ENCODE peak calls at places on chromosomes 3 and 15, in ten cellular contexts. A is adrenal gland, L is GM10248, M is HL-60, Y is astrocyte of the cerebellum, O is cardiac fibroblast, P is IMR-90, W is stomach, S is uterus, J is cardiac muscle cell. K is an unnamed sample.

GRCh38 chr3:159263750-159264561 is 462.1 kb downstream of the MFSD1 start:
- DNase-seq in S (no peak), L (peak), Y (peak), O (peak), W (no peak), A (peak), P (peak), J (peak), M (no peak), K (peak)

GRCh38 chr3:190384241-190384863 is 3.6 kb upstream of the CLDN16 start:
- DNase-seq in P (peak), L (peak), Y (peak), A (peak), M (peak), J (peak), S (no peak), W (peak), O (peak), K (peak)

GRCh38 chr3:120160050-120160449 is 65.8 kb upstream of the GSK3B start:
- DNase-seq in P (peak), J (peak), A (no peak), Y (peak), M (peak), W (peak), L (no peak), S (no peak), O (peak), K (peak)

GRCh38 chr15:101115887-101116680 is 135.8 kb downstream of the CHSY1 start:
- DNase-seq in L (peak), P (peak), O (no peak), J (peak), W (no peak), M (no peak), S (peak), Y (peak), A (no peak), K (no peak)

GRCh38 chr3:30440880-30441279 is 165.5 kb upstream of the TGFBR2 start:
- DNase-seq in M (no peak), W (peak), J (peak), S (peak), P (no peak), A (no peak), Y (peak), L (no peak), O (peak), K (no peak)

GRCh38 chr15:43519207-43519606 is 1.8 kb downstream of the MAP1A start:
- DNase-seq in A (no peak), S (no peak), Y (no peak), W (no peak), P (no peak), O (no peak), L (no peak), M (no peak), J (no peak), K (no peak)

GRCh38 chr3:10228248-10228950 is 19.9 kb upstream of the TATDN2 start:
- DNase-seq in O (peak), S (no peak), L (no peak), M (no peak), J (peak), A (no peak), W (no peak), P (no peak), Y (no peak), K (peak)

GRCh38 chr3:13539285-13539625 is 9.7 kb upstream of the FBLN2 start:
- DNase-seq in L (no peak), S (no peak), J (peak), A (no peak), Y (peak), M (no peak), O (peak), P (peak), W (no peak), K (peak)

GRCh38 chr3:111903067-111903511 is 44.0 kb downstream of the PHLDB2 start:
- DNase-seq in W (no peak), O (peak), M (no peak), A (no peak), Y (peak), P (peak), S (no peak), J (peak), L (no peak), K (peak)

GRCh38 chr15:98755138-98755537 is 106.8 kb downstream of the IGF1R start:
- DNase-seq in L (no peak), O (peak), Y (no peak), J (peak), P (peak), S (no peak), A (no peak), M (no peak), W (no peak), K (no peak)

GRCh38 chr3:73523661-73524060 is 101.1 kb downstream of the PDZRN3 start:
- DNase-seq in O (no peak), J (no peak), A (no peak), M (no peak), P (no peak), L (no peak), S (no peak), Y (no peak), W (no peak), K (no peak)

GRCh38 chr3:29100292-29100691 is 180.6 kb upstream of the RBMS3 start:
- DNase-seq in Y (no peak), W (no peak), M (no peak), L (no peak), S (no peak), O (peak), A (no peak), J (peak), P (peak), K (no peak)

GRCh38 chr15:90001683-90002427 is 731 bp downstream of the ZNF710 start:
- DNase-seq in L (peak), W (peak), M (peak), O (peak), Y (no peak), J (peak), P (peak), S (peak), A (peak), K (no peak)

GRCh38 chr3:150308481-150308918 is 99.6 kb upstream of the TSC22D2 start:
- DNase-seq in Y (no peak), O (peak), J (peak), A (no peak), W (peak), P (no peak), L (no peak), S (no peak), M (no peak), K (no peak)

GRCh38 chr3:189294649-189295048 is 122.9 kb downstream of the TPRG1 start:
- DNase-seq in O (no peak), L (no peak), S (no peak), M (no peak), A (no peak), P (no peak), J (no peak), Y (no peak), W (no peak), K (no peak)

GRCh38 chr15:40536501-40536900 is 28.3 kb downstream of the CCDC32 start:
- DNase-seq in P (peak), W (no peak), A (no peak), J (peak), L (no peak), S (no peak), Y (peak), M (no peak), O (peak), K (peak)

GRCh38 chr3:150180349-150180748 is 209.7 kb upstream of the PFN2 start:
- DNase-seq in S (no peak), A (no peak), P (peak), J (peak), W (no peak), L (no peak), M (no peak), Y (peak), O (peak), K (peak)

GRCh38 chr15:52735231-52736089 is 54.7 kb downstream of the ONECUT1 start:
- DNase-seq in J (peak), L (peak), M (no peak), S (peak), P (peak), Y (peak), O (peak), A (peak), W (peak), K (peak)

GRCh38 chr3:133452603-133453313 is 52.9 kb downstream of the BFSP2 start:
- DNase-seq in L (no peak), A (no peak), W (no peak), Y (no peak), P (no peak), S (no peak), M (no peak), O (no peak), J (no peak), K (peak)

GRCh38 chr3:160124224-160124623 is 101.0 kb upstream of the C3orf80 start:
- DNase-seq in Y (no peak), L (no peak), W (no peak), J (no peak), P (no peak), A (no peak), S (no peak), M (no peak), O (no peak), K (no peak)

GRCh38 chr3:128621234-128621633 is 29.4 kb downstream of the RPN1 start:
- DNase-seq in L (no peak), Y (no peak), O (no peak), P (no peak), S (no peak), M (no peak), A (no peak), W (no peak), J (no peak), K (no peak)

GRCh38 chr3:53375019-53375418 is 27.7 kb upstream of the DCP1A start:
- DNase-seq in A (peak), L (peak), J (peak), P (peak), W (peak), S (peak), M (peak), O (peak), Y (peak), K (peak)

GRCh38 chr3:5479229-5479799 is 291.8 kb downstream of the EDEM1 start:
- DNase-seq in Y (no peak), P (no peak), M (no peak), S (no peak), J (no peak), W (peak), A (no peak), L (no peak), O (peak), K (no peak)

GRCh38 chr3:136332776-136333175 is 82.6 kb downstream of the PCCB start:
- DNase-seq in Y (no peak), O (peak), J (peak), W (no peak), L (no peak), A (peak), P (peak), M (no peak), S (no peak), K (peak)

GRCh38 chr3:50671331-50671730 is 3.4 kb upstream of the DOCK3 start:
- DNase-seq in W (no peak), Y (peak), O (peak), S (no peak), J (peak), P (peak), L (no peak), M (no peak), A (no peak), K (peak)

GRCh38 chr15:41559489-41560177 is 621 bp downstream of the TYRO3 start:
- DNase-seq in A (no peak), L (no peak), P (no peak), Y (no peak), W (no peak), M (no peak), S (peak), O (no peak), J (no peak), K (no peak)

GRCh38 chr15:57227181-57227580 is 149.1 kb upstream of the CGNL1 start:
- DNase-seq in L (no peak), O (no peak), J (no peak), Y (no peak), S (no peak), P (no peak), W (no peak), A (no peak), M (no peak), K (no peak)

GRCh38 chr3:133038731-133039398 is 674 bp downstream of the TMEM108 start:
- DNase-seq in M (no peak), S (peak), W (peak), J (peak), Y (no peak), P (no peak), A (peak), O (no peak), L (peak), K (no peak)

GRCh38 chr3:8319935-8320634 is 181.5 kb upstream of the LMCD1 start:
- DNase-seq in S (no peak), W (no peak), J (peak), A (no peak), L (no peak), Y (peak), O (peak), M (no peak), P (peak), K (peak)

GRCh38 chr3:195260286-195260905 is 10.6 kb downstream of the XXYLT1 start:
- DNase-seq in A (no peak), S (no peak), O (peak), M (peak), J (no peak), W (no peak), Y (no peak), P (no peak), L (no peak), K (no peak)

GRCh38 chr15:45827275-45827674 is 192.4 kb downstream of the SQOR start:
- DNase-seq in O (no peak), Y (no peak), L (no peak), M (no peak), S (no peak), W (no peak), A (no peak), P (no peak), J (no peak), K (no peak)

GRCh38 chr15:59174846-59175831 is 31.5 kb upstream of the LDHAL6B start:
- DNase-seq in S (peak), M (no peak), L (peak), A (peak), P (peak), O (peak), W (peak), Y (peak), J (peak), K (peak)

GRCh38 chr3:114376516-114376915 is 82.7 kb downstream of the TIGIT start:
- DNase-seq in A (no peak), M (no peak), O (no peak), Y (no peak), W (no peak), L (no peak), S (no peak), P (no peak), J (no peak), K (no peak)

GRCh38 chr15:65066001-65066634 is 1.7 kb downstream of the RASL12 start:
- DNase-seq in Y (no peak), P (peak), O (peak), S (no peak), W (no peak), M (no peak), J (no peak), A (no peak), L (no peak), K (no peak)

GRCh38 chr3:57530071-57530608 is 14.0 kb downstream of the DNAH12 start:
- DNase-seq in S (no peak), A (no peak), M (no peak), L (no peak), Y (no peak), O (peak), J (no peak), W (no peak), P (no peak), K (no peak)

GRCh38 chr3:10764314-10765051 is 51.5 kb upstream of the SLC6A11 start:
- DNase-seq in A (no peak), M (no peak), L (no peak), Y (no peak), O (no peak), P (no peak), J (no peak), S (no peak), W (no peak), K (no peak)

GRCh38 chr3:71057526-71057894 is 526.0 kb downstream of the FOXP1 start:
- DNase-seq in W (no peak), L (no peak), Y (no peak), O (peak), A (no peak), S (no peak), P (peak), J (no peak), M (no peak), K (no peak)

GRCh38 chr15:40307421-40308165 is at the start of gene PLCB2:
- DNase-seq in P (no peak), J (no peak), S (no peak), L (peak), A (no peak), M (peak), W (no peak), Y (no peak), O (no peak), K (no peak)

GRCh38 chr15:67472957-67473356 is 48.0 kb upstream of the C15orf61 start:
- DNase-seq in W (no peak), O (no peak), M (no peak), J (no peak), S (no peak), Y (peak), L (no peak), A (no peak), P (peak), K (peak)

DNA sequence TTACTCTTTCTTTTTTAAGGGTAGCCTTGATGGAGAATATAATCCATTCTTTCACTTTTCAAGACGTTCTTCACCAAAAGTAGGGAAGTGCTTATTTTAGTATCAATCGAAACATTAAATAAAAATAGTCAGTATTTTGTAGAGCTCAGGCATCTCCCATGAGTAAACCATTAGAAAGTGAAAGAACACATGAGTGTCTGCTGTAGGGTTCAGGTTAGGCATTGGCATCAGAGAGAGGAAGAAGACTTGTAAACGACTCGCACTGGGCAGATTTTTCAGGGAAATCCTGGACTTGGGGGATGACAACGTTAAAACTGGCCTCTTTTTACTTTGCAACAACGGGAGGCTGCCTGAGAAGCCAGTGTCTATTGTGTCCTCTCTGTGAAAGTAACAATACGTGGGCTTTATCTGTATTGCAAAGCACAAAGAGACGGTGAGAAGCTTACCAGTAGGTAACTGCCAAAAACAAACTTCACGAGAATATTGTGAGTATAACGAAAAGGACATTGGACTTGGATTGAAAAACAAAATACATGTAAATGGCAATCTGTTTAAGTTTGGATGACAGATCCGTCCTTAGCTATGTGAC is 451.7 kb downstream of the PYDC2 start:
- DNase-seq in W (no peak), J (no peak), A (no peak), S (no peak), Y (no peak), M (no peak), O (no peak), P (no peak), L (no peak), K (no peak)
- TF ChIP-seq CTCF in W (no peak), J (no peak), A (no peak), S (no peak), Y (no peak), M (no peak), O (no peak), P (no peak), L (no peak), K (no peak)

GRCh38 chr3:130893240-130894129 is at the start of gene ATP2C1:
- DNase-seq in Y (peak), P (peak), S (peak), O (peak), M (peak), L (peak), A (peak), W (peak), J (peak), K (peak)
- TF ChIP-seq CTCF in Y (no peak), P (no peak), S (no peak), O (no peak), M (no peak), L (no peak), A (no peak), W (no peak), J (no peak), K (peak)

DNA sequence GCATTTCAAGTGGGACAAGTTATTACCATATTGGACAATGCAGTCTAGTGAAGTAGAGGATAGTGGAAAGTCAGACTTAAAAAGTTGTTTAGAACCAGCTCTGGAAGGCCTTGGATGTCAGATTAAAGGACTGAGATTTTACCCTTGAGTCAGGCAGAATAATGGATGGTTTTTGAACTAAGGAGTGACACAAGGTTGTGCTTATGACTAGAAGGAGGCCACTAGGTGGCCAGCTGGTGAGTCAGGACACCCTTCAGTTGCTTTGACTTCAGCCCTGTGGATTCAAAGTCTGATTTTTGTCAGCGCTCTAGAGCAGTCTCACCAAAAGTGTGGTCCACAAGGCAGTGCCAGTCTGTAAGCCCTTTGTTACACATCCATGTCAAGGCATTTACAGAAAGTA is 3.8 kb upstream of the GABPB1 start:
- DNase-seq in J (peak), O (peak), W (no peak), L (peak), M (no peak), A (no peak), Y (no peak), P (peak), S (no peak), K (peak)
- TF ChIP-seq CTCF in J (peak), O (peak), W (no peak), L (peak), M (peak), A (peak), Y (peak), P (peak), S (no peak), K (peak)

DNA sequence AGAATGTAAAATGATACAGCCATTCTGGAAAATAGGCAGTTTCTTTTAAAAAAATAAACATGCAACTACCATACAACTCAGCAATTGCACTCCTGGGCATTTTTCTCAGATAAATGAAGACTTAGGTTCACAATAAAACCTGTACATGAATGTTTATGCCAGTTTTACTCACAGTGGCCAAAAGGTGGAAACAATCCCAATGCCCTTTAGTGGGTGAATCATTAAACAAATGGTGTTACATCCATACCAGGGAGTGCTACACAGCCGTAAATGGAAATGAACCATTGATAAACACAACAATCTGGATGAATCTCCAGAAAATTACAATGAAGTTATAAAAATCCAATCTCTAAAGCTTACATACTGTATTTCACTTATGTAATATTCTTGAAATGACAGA is 140.3 kb downstream of the ADAMTSL3 start:
- DNase-seq in Y (no peak), M (no peak), L (no peak), A (no peak), W (no peak), S (no peak), P (no peak), J (no peak), O (no peak), K (no peak)
- TF ChIP-seq CTCF in Y (no peak), M (no peak), L (no peak), A (no peak), W (no peak), S (no peak), P (no peak), J (no peak), O (no peak), K (no peak)

GRCh38 chr3:75176886-75177285 is 487.2 kb upstream of the FRG2C start:
- DNase-seq in Y (no peak), J (no peak), P (no peak), O (no peak), S (no peak), M (no peak), A (no peak), L (no peak), W (no peak), K (no peak)

DNA sequence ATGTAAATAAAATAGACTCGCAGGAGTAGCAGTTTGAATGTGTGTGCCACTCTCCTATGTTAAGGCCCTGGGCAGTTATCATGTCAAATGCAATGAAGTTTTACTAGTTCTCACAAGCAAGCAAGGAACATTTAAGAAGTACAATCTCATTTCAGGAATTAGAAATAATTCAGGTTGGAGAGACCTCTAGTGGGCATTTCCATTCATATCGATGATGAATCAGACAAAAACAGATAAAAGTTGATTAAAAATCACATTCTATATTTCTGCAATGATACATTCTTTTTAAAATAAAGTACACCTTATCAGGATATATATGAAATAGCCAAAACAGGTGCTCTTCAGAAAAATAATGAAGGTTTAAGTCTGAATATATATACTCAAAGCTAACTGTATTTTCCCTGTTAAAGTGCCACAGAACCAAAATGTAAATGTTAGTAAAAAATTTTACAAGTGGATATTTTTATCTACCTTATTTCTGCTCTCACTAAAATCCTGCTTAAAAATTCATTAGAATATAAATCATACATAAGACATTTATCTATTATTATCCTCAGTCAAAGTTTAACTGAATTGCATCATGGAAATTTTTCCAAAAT is 492.4 kb upstream of the FRG2C start:
- DNase-seq in A (no peak), P (peak), J (peak), W (no peak), O (peak), Y (no peak), M (no peak), S (no peak), L (no peak), K (peak)
- TF ChIP-seq CTCF in A (peak), P (peak), J (peak), W (no peak), O (peak), Y (peak), M (no peak), S (no peak), L (peak), K (peak)

K was measured in HFFc6.